ENCODE peak calls at places on chromosome 1, in seven cellular contexts. O is germinal center; R is NCI-H345; Y is CD8-positive, alpha-beta memory T cell; P is activated T-helper 1 cell treated with Interleukin-2 at 50 U/mL for 16 hours; H is MCF 10A; C is tibial nerve. B is an unnamed sample.

GRCh38 chr1:204507317-204508105 is 8.7 kb upstream of the MDM4 start:
- DNase-seq in C (no peak), R (peak), P (no peak), H (peak), Y (no peak), O (no peak), B (peak)

GRCh38 chr1:35031103-35031452 is 667 bp downstream of the ZMYM6 start:
- DNase-seq in R (no peak), Y (no peak), O (peak), C (no peak), H (peak), P (peak), B (peak)

GRCh38 chr1:107162745-107163144 is 21.9 kb downstream of the NTNG1 start:
- DNase-seq in Y (no peak), O (no peak), P (no peak), C (no peak), R (no peak), H (no peak), B (no peak)

GRCh38 chr1:1630191-1630964 is 1.6 kb upstream of the MMP23B start:
- DNase-seq in H (no peak), C (peak), P (peak), R (peak), Y (peak), O (peak), B (no peak)

GRCh38 chr1:245860681-245861552 is 646.2 kb downstream of the SMYD3 start:
- DNase-seq in R (no peak), O (no peak), C (no peak), P (no peak), H (peak), Y (no peak), B (peak)

GRCh38 chr1:47243910-47244309 is 11.9 kb upstream of the TAL1 start:
- DNase-seq in P (no peak), R (no peak), H (no peak), O (no peak), C (no peak), Y (no peak), B (no peak)

GRCh38 chr1:244368279-244368678 is 83.4 kb downstream of the ADSS2 start:
- DNase-seq in Y (no peak), H (no peak), R (no peak), P (no peak), O (no peak), C (no peak), B (no peak)

GRCh38 chr1:119613769-119614358 is 34.2 kb downstream of the ZNF697 start:
- DNase-seq in H (peak), Y (peak), P (peak), O (peak), R (peak), C (peak), B (peak)

GRCh38 chr1:27527857-27528700 is 38.1 kb upstream of the WASF2 start:
- DNase-seq in P (peak), R (peak), Y (peak), C (no peak), H (no peak), O (peak), B (peak)